ENCODE peak calls at places on chromosomes 7 and 10, in five cellular contexts. One of them, this sample, is unnamed.

GRCh38 chr10:82949816-82950575 is 1075.0 kb downstream of the NRG3 start:
- DNase-seq in dorsolateral prefrontal cortex: no peak
- DNase-seq in OCI-LY7: no peak
- DNase-seq in IMR-90: no peak
- DNase-seq in adrenal gland: no peak
- DNase-seq in this sample: no peak

GRCh38 chr7:158281441-158281840 is 306.2 kb downstream of the PTPRN2 start:
- DNase-seq in adrenal gland: no peak
- DNase-seq in OCI-LY7: no peak
- DNase-seq in IMR-90: no peak
- DNase-seq in dorsolateral prefrontal cortex: peak
- DNase-seq in this sample: peak

GRCh38 chr7:135976312-135977019 is 693 bp downstream of the MTPN start:
- DNase-seq in IMR-90: peak
- DNase-seq in adrenal gland: peak
- DNase-seq in OCI-LY7: peak
- DNase-seq in dorsolateral prefrontal cortex: no peak
- DNase-seq in this sample: no peak

GRCh38 chr7:1083729-1084657 is 3.9 kb upstream of the GPER1 start:
- DNase-seq in adrenal gland: no peak
- DNase-seq in OCI-LY7: no peak
- DNase-seq in IMR-90: no peak
- DNase-seq in dorsolateral prefrontal cortex: no peak
- DNase-seq in this sample: no peak

GRCh38 chr7:30445770-30446169 is 32.8 kb downstream of the NOD1 start:
- DNase-seq in OCI-LY7: peak
- DNase-seq in IMR-90: peak
- DNase-seq in dorsolateral prefrontal cortex: no peak
- DNase-seq in adrenal gland: peak
- DNase-seq in this sample: no peak

GRCh38 chr7:28503396-28503795 is 91.1 kb downstream of the CREB5 start:
- DNase-seq in OCI-LY7: no peak
- DNase-seq in adrenal gland: no peak
- DNase-seq in IMR-90: peak
- DNase-seq in dorsolateral prefrontal cortex: no peak
- DNase-seq in this sample: no peak

GRCh38 chr7:42189535-42189934 is 47.5 kb downstream of the GLI3 start:
- DNase-seq in dorsolateral prefrontal cortex: no peak
- DNase-seq in IMR-90: peak
- DNase-seq in adrenal gland: no peak
- DNase-seq in OCI-LY7: no peak
- DNase-seq in this sample: no peak

GRCh38 chr10:61447127-61447526 is 6.1 kb downstream of the TMEM26 start:
- DNase-seq in OCI-LY7: no peak
- DNase-seq in IMR-90: peak
- DNase-seq in dorsolateral prefrontal cortex: no peak
- DNase-seq in adrenal gland: no peak
- DNase-seq in this sample: no peak

GRCh38 chr10:127506094-127506493 is 43.0 kb upstream of the NPS start:
- DNase-seq in adrenal gland: no peak
- DNase-seq in IMR-90: no peak
- DNase-seq in dorsolateral prefrontal cortex: no peak
- DNase-seq in OCI-LY7: no peak
- DNase-seq in this sample: no peak

GRCh38 chr7:22675917-22676343 is 51.1 kb upstream of the IL6 start:
- DNase-seq in OCI-LY7: no peak
- DNase-seq in dorsolateral prefrontal cortex: no peak
- DNase-seq in IMR-90: peak
- DNase-seq in adrenal gland: no peak
- DNase-seq in this sample: no peak

GRCh38 chr10:66836057-66836456 is 89.8 kb upstream of the LRRTM3 start:
- DNase-seq in IMR-90: peak
- DNase-seq in adrenal gland: no peak
- DNase-seq in dorsolateral prefrontal cortex: no peak
- DNase-seq in OCI-LY7: no peak
- DNase-seq in this sample: no peak

GRCh38 chr7:105149827-105150226 is 135.8 kb downstream of the KMT2E start:
- DNase-seq in adrenal gland: no peak
- DNase-seq in OCI-LY7: no peak
- DNase-seq in IMR-90: peak
- DNase-seq in dorsolateral prefrontal cortex: no peak
- DNase-seq in this sample: no peak

GRCh38 chr10:50567384-50567783 is 56.4 kb downstream of the SGMS1 start:
- DNase-seq in OCI-LY7: no peak
- DNase-seq in dorsolateral prefrontal cortex: peak
- DNase-seq in adrenal gland: no peak
- DNase-seq in IMR-90: no peak
- DNase-seq in this sample: no peak

GRCh38 chr7:16028651-16029050 is 342.2 kb upstream of the MEOX2 start:
- DNase-seq in OCI-LY7: no peak
- DNase-seq in dorsolateral prefrontal cortex: no peak
- DNase-seq in adrenal gland: no peak
- DNase-seq in IMR-90: peak
- DNase-seq in this sample: no peak

GRCh38 chr10:102101152-102101551 is 19.0 kb downstream of the LDB1 start:
- DNase-seq in adrenal gland: no peak
- DNase-seq in dorsolateral prefrontal cortex: no peak
- DNase-seq in IMR-90: no peak
- DNase-seq in OCI-LY7: no peak
- DNase-seq in this sample: no peak

GRCh38 chr7:3544202-3544601 is 243.2 kb downstream of the SDK1 start:
- DNase-seq in OCI-LY7: no peak
- DNase-seq in IMR-90: no peak
- DNase-seq in adrenal gland: no peak
- DNase-seq in dorsolateral prefrontal cortex: no peak
- DNase-seq in this sample: no peak
- TF ChIP-seq CTCF in OCI-LY7: peak
- TF ChIP-seq CTCF in IMR-90: peak
- TF ChIP-seq CTCF in adrenal gland: no peak
- TF ChIP-seq CTCF in dorsolateral prefrontal cortex: no peak
- TF ChIP-seq CTCF in this sample: no peak

GRCh38 chr7:6250364-6250833 is 22.0 kb downstream of the CYTH3 start:
- DNase-seq in adrenal gland: no peak
- DNase-seq in dorsolateral prefrontal cortex: no peak
- DNase-seq in IMR-90: no peak
- DNase-seq in OCI-LY7: no peak
- DNase-seq in this sample: no peak

GRCh38 chr7:6248581-6248980 is 23.8 kb downstream of the CYTH3 start:
- DNase-seq in IMR-90: peak
- DNase-seq in adrenal gland: peak
- DNase-seq in dorsolateral prefrontal cortex: no peak
- DNase-seq in OCI-LY7: no peak
- DNase-seq in this sample: no peak

GRCh38 chr7:6252310-6252709 is 20.1 kb downstream of the CYTH3 start:
- DNase-seq in IMR-90: peak
- DNase-seq in OCI-LY7: no peak
- DNase-seq in adrenal gland: no peak
- DNase-seq in dorsolateral prefrontal cortex: no peak
- DNase-seq in this sample: no peak

GRCh38 chr7:6252748-6253147 is 19.7 kb downstream of the CYTH3 start:
- DNase-seq in IMR-90: no peak
- DNase-seq in adrenal gland: no peak
- DNase-seq in OCI-LY7: no peak
- DNase-seq in dorsolateral prefrontal cortex: no peak
- DNase-seq in this sample: no peak

GRCh38 chr7:6251653-6252052 is 20.8 kb downstream of the CYTH3 start:
- DNase-seq in OCI-LY7: no peak
- DNase-seq in dorsolateral prefrontal cortex: no peak
- DNase-seq in adrenal gland: no peak
- DNase-seq in IMR-90: no peak
- DNase-seq in this sample: no peak
- H3K27ac ChIP-seq in OCI-LY7: no peak
- H3K27ac ChIP-seq in dorsolateral prefrontal cortex: no peak
- H3K27ac ChIP-seq in adrenal gland: no peak
- H3K27ac ChIP-seq in IMR-90: no peak
- H3K27ac ChIP-seq in this sample: no peak

DNA sequence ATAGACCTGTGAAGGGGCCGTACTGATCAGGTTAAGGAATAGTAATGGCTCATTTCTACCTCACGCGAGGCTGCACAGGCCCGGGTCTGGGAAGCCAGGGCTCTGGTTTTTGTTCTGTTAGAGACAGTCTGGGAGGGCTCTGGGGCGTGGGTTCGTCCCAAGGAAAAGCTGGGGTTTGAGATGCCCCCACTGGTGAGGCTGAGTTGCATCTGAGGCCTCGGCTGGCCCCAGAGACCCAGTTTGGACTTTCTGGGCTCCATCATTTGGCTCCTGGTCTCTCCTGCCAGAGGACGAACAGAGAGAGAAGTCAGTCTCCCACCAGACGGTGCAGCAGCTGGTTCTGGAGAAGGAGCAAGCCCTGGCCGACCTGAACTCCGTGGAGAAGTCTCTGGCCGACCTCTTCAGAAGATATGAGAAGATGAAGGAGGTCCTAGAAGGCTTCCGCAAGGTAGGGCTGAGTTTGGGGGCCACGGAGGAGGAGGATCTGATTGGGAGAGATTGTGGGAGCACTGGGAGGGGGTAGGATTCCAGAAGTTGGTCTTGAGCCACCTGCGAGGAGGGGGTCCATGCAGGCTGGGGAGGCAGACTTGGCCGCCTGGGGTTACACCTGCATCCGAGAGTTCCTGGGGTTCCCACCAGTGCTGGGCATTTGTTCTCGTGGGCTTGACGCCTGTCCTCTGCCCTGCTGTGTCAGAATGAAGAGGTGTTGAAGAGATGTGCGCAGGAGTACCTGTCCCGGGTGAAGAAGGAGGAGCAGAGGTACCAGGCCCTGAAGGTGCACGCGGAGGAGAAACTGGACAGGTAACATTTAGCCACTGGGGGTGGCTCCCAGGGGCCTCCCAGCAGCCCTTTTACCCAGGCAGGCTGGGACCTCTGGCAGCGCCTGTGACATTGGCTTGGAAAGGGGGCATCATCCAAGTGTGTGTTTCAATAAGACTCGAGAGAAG is 22.5 kb upstream of the BTBD16 start:
- DNase-seq in IMR-90: no peak
- DNase-seq in OCI-LY7: no peak
- DNase-seq in adrenal gland: no peak
- DNase-seq in dorsolateral prefrontal cortex: no peak
- DNase-seq in this sample: no peak
- TF ChIP-seq CTCF in IMR-90: no peak
- TF ChIP-seq CTCF in OCI-LY7: no peak
- TF ChIP-seq CTCF in adrenal gland: no peak
- TF ChIP-seq CTCF in dorsolateral prefrontal cortex: no peak
- TF ChIP-seq CTCF in this sample: no peak

DNA sequence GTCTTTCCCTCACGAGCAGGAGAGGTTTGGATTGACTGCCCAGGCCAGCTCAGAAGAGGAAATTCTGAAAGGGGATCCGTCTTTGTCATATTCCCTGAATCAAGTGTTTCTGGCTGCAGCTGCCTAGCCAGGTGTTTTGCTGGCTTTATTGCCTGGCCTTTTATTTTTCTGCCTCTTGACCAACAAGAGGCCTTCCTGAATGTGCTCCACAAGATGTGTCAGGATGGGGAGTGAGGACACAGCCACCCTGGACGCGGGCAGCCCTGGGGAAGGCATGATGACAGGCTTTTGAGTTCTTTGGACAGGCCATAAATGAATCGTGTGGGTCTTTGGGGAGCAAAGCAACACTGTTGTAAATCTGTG is 163.6 kb downstream of the CAMK1D start:
- DNase-seq in dorsolateral prefrontal cortex: no peak
- DNase-seq in IMR-90: no peak
- DNase-seq in adrenal gland: no peak
- DNase-seq in OCI-LY7: no peak
- DNase-seq in this sample: no peak
- H3K27ac ChIP-seq in dorsolateral prefrontal cortex: no peak
- H3K27ac ChIP-seq in IMR-90: no peak
- H3K27ac ChIP-seq in adrenal gland: no peak
- H3K27ac ChIP-seq in OCI-LY7: no peak
- H3K27ac ChIP-seq in this sample: no peak

GRCh38 chr10:71062156-71062555 is 150.2 kb upstream of the UNC5B start:
- DNase-seq in OCI-LY7: no peak
- DNase-seq in adrenal gland: no peak
- DNase-seq in IMR-90: no peak
- DNase-seq in dorsolateral prefrontal cortex: no peak
- DNase-seq in this sample: no peak
- TF ChIP-seq CTCF in OCI-LY7: no peak
- TF ChIP-seq CTCF in adrenal gland: no peak
- TF ChIP-seq CTCF in IMR-90: no peak
- TF ChIP-seq CTCF in dorsolateral prefrontal cortex: no peak
- TF ChIP-seq CTCF in this sample: no peak

GRCh38 chr10:124992462-124993344 is 50.8 kb downstream of the ZRANB1 start:
- DNase-seq in adrenal gland: peak
- DNase-seq in OCI-LY7: peak
- DNase-seq in dorsolateral prefrontal cortex: no peak
- DNase-seq in IMR-90: peak
- DNase-seq in this sample: peak

GRCh38 chr10:124994573-124995473 is 52.9 kb downstream of the ZRANB1 start:
- DNase-seq in IMR-90: no peak
- DNase-seq in dorsolateral prefrontal cortex: no peak
- DNase-seq in adrenal gland: no peak
- DNase-seq in OCI-LY7: no peak
- DNase-seq in this sample: no peak

GRCh38 chr10:124993728-124994451 is 52.0 kb downstream of the ZRANB1 start:
- DNase-seq in adrenal gland: no peak
- DNase-seq in dorsolateral prefrontal cortex: no peak
- DNase-seq in IMR-90: no peak
- DNase-seq in OCI-LY7: no peak
- DNase-seq in this sample: no peak

GRCh38 chr10:124991872-124992271 is 49.9 kb downstream of the ZRANB1 start:
- DNase-seq in dorsolateral prefrontal cortex: no peak
- DNase-seq in IMR-90: no peak
- DNase-seq in OCI-LY7: no peak
- DNase-seq in adrenal gland: no peak
- DNase-seq in this sample: no peak

DNA sequence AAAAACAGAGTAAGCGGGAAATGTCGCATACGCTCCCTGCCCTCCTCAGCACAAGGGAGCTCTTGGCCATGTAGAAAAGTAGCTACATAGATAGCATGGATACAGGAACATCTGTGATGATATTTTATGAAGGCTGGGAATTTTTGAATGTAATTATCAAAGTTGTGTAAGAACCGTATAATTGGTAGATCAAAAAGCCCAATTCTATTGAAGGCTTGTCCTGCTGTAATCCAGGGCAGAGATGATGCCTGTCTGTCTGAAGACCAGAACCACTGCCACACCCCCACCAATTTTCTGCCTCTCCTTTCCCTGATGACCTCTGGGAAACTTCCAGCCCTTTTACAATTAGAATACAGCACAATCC is 51.4 kb downstream of the ZRANB1 start:
- DNase-seq in dorsolateral prefrontal cortex: no peak
- DNase-seq in OCI-LY7: no peak
- DNase-seq in IMR-90: no peak
- DNase-seq in adrenal gland: no peak
- DNase-seq in this sample: no peak
- H3K27ac ChIP-seq in dorsolateral prefrontal cortex: peak
- H3K27ac ChIP-seq in OCI-LY7: no peak
- H3K27ac ChIP-seq in IMR-90: no peak
- H3K27ac ChIP-seq in adrenal gland: no peak
- H3K27ac ChIP-seq in this sample: no peak

This sample was measured in pancreas.